ENCODE peak calls at places on chromosomes 5 and 9, in four cellular contexts. Y is heart left ventricle, R is tibial artery, W is cardiac muscle cell. P is an unnamed sample.
A peak's percentile ranks its signal among the peaks of the same experiment; 100 is the strongest.

GRCh38 chr5:74361406-74362358 is 278.8 kb downstream of the ENC1 start:
- DNase-seq in R (no peak), W (no peak), Y (no peak), P (no peak)

GRCh38 chr5:146474040-146474439 is 26.9 kb downstream of the TCERG1 start:
- DNase-seq in R (no peak), W (no peak), Y (no peak), P (no peak)

GRCh38 chr9:91307279-91307678 is 54.4 kb downstream of the AUH start:
- DNase-seq in R (no peak), W (no peak), Y (no peak), P (no peak)

GRCh38 chr9:90974007-90974406 is 172.4 kb downstream of the SYK start:
- DNase-seq in R (no peak), W (peak; percentile 46), Y (no peak), P (no peak)

GRCh38 chr9:70111042-70111602 is 67.5 kb downstream of the MAMDC2 start:
- DNase-seq in R (peak; percentile 89), Y (peak; percentile 88), W (peak; percentile 79), P (peak; percentile 88)

GRCh38 chr9:69034071-69034470 is 1.5 kb upstream of the FXN start:
- DNase-seq in W (no peak), R (peak; percentile 32), Y (no peak), P (no peak)

GRCh38 chr9:76542360-76542759 is 83.4 kb downstream of the GCNT1 start:
- DNase-seq in Y (no peak), R (no peak), W (no peak), P (no peak)

GRCh38 chr5:112390327-112390726 is 28.8 kb downstream of the EPB41L4A start:
- DNase-seq in W (no peak), Y (no peak), R (no peak), P (peak; percentile 22)

GRCh38 chr5:117454716-117455212 is 880.1 kb upstream of the SEMA6A start:
- DNase-seq in Y (peak; percentile 45), W (peak; percentile 41), R (peak; percentile 70), P (peak; percentile 73)

GRCh38 chr5:174371600-174372094 is 326.1 kb downstream of the NSG2 start:
- DNase-seq in Y (no peak), R (no peak), W (no peak), P (no peak)

GRCh38 chr9:13478235-13478634 is 198.7 kb upstream of the MPDZ start:
- DNase-seq in R (no peak), W (no peak), Y (no peak), P (no peak)

GRCh38 chr5:136087961-136088871 is 44.4 kb upstream of the SMAD5 start:
- DNase-seq in Y (peak; percentile 93), W (peak; percentile 90), R (peak; percentile 80), P (peak; percentile 87)

GRCh38 chr5:92613546-92613945 is 967.5 kb downstream of the NR2F1-AS1 start:
- DNase-seq in Y (no peak), R (no peak), W (peak; percentile 17), P (no peak)

GRCh38 chr9:69357854-69358220 is 32.8 kb downstream of the ENTREP1 start:
- DNase-seq in R (no peak), W (no peak), Y (no peak), P (no peak)

GRCh38 chr5:173466227-173466626 is 138.0 kb upstream of the STC2 start:
- DNase-seq in W (no peak), R (no peak), Y (no peak), P (no peak)

GRCh38 chr9:105198023-105198422 is 46.4 kb upstream of the SLC44A1 start:
- DNase-seq in W (no peak), Y (no peak), R (no peak), P (no peak)

GRCh38 chr5:67971223-67971830 is 244.2 kb upstream of the PIK3R1 start:
- DNase-seq in R (peak; percentile 74), W (peak; percentile 92), Y (no peak), P (no peak)

GRCh38 chr5:26192496-26192895 is 845.9 kb downstream of the CDH9 start:
- DNase-seq in R (no peak), Y (no peak), W (no peak), P (no peak)

GRCh38 chr9:137077010-137077747 is at the start of gene UAP1L1:
- DNase-seq in R (peak; percentile 88), W (peak; percentile 65), Y (peak; percentile 93), P (peak; percentile 85)

GRCh38 chr5:13946111-13946510 is 1.6 kb upstream of the DNAH5 start:
- DNase-seq in Y (no peak), W (no peak), R (no peak), P (no peak)

GRCh38 chr9:137781906-137782585 is 95.5 kb upstream of the CACNA1B start:
- DNase-seq in Y (no peak), W (no peak), R (no peak), P (no peak)

GRCh38 chr5:112735702-112736101 is 2.0 kb upstream of the APC start:
- DNase-seq in W (peak; percentile 10), Y (no peak), R (no peak), P (no peak)

GRCh38 chr9:72280913-72281500 is 84.0 kb downstream of the ZFAND5 start:
- DNase-seq in R (peak; percentile 80), W (peak; percentile 81), Y (peak; percentile 80), P (peak; percentile 82)

GRCh38 chr5:35030426-35030825 is 17.3 kb downstream of the AGXT2 start:
- DNase-seq in R (no peak), W (no peak), Y (no peak), P (no peak)

GRCh38 chr9:85302860-85303779 is 438.6 kb downstream of the AGTPBP1 start:
- DNase-seq in R (no peak), W (no peak), Y (no peak), P (no peak)

GRCh38 chr9:31916591-31917223 is 467.7 kb upstream of the ACO1 start:
- DNase-seq in Y (no peak), R (no peak), W (no peak), P (no peak)

GRCh38 chr9:27752069-27752468 is 178.8 kb upstream of the C9orf72 start:
- DNase-seq in Y (no peak), W (no peak), R (no peak), P (no peak)

GRCh38 chr5:757931-758697 is 26.4 kb downstream of the ZDHHC11B start:
- DNase-seq in Y (peak; percentile 77), R (no peak), W (no peak), P (no peak)

GRCh38 chr5:84298628-84299027 is 86.1 kb downstream of the EDIL3 start:
- DNase-seq in Y (no peak), W (no peak), R (no peak), P (no peak)

GRCh38 chr9:136629879-136630661 is 32.6 kb upstream of the EGFL7 start:
- DNase-seq in W (peak; percentile 65), R (no peak), Y (peak; percentile 86), P (peak; percentile 69)

GRCh38 chr5:134438641-134439621 is 27.2 kb upstream of the CDKN2AIPNL start:
- DNase-seq in Y (peak; percentile 69), W (peak; percentile 97), R (peak; percentile 83), P (peak; percentile 62)

GRCh38 chr5:73495772-73496346 is 2.4 kb upstream of the BTF3 start:
- DNase-seq in W (no peak), Y (no peak), R (no peak), P (no peak)

GRCh38 chr9:21559402-21560280 is 77.5 kb upstream of the IFNE start:
- DNase-seq in W (peak; percentile 83), R (no peak), Y (peak; percentile 49), P (peak; percentile 67)

GRCh38 chr5:117888688-117889087 is 1099.7 kb downstream of the DTWD2 start:
- DNase-seq in W (peak; percentile 48), R (no peak), Y (no peak), P (no peak)

GRCh38 chr5:76443399-76443798 is 40.3 kb downstream of the IQGAP2 start:
- DNase-seq in R (no peak), Y (no peak), W (no peak), P (peak; percentile 23)

GRCh38 chr9:117485176-117485575 is 70.3 kb upstream of the ASTN2 start:
- DNase-seq in Y (no peak), R (no peak), W (no peak), P (no peak)

GRCh38 chr5:120546922-120547321 is 82.8 kb downstream of the PRR16 start:
- DNase-seq in W (no peak), Y (no peak), R (no peak), P (no peak)

GRCh38 chr5:32714836-32715235 is 3.7 kb downstream of the NPR3 start:
- DNase-seq in R (no peak), W (no peak), Y (no peak), P (no peak)

GRCh38 chr9:126591083-126591482 is 22.6 kb upstream of the LMX1B start:
- DNase-seq in Y (no peak), R (no peak), W (no peak), P (no peak)

GRCh38 chr9:93259490-93260289 is 75.8 kb downstream of the WNK2 start:
- DNase-seq in R (peak; percentile 54), Y (peak; percentile 48), W (no peak), P (peak; percentile 8)

GRCh38 chr5:55599148-55600050 is 64.6 kb upstream of the PLPP1 start:
- DNase-seq in R (no peak), W (no peak), Y (no peak), P (no peak)

GRCh38 chr5:55601209-55601618 is 66.5 kb upstream of the PLPP1 start:
- DNase-seq in W (peak; percentile 79), Y (peak; percentile 83), R (peak; percentile 95), P (peak; percentile 75)

GRCh38 chr5:55600536-55601208 is 65.9 kb upstream of the PLPP1 start:
- DNase-seq in W (peak; percentile 70), Y (no peak), R (no peak), P (peak; percentile 13)

GRCh38 chr5:55597014-55597981 is 62.5 kb upstream of the PLPP1 start:
- DNase-seq in R (no peak), W (peak; percentile 71), Y (peak; percentile 72), P (peak; percentile 28)

GRCh38 chr5:55600086-55600485 is 65.3 kb upstream of the PLPP1 start:
- DNase-seq in Y (no peak), W (no peak), R (no peak), P (no peak)
- TF ChIP-seq CTCF in Y (no peak), W (no peak), R (no peak), P (no peak)

GRCh38 chr5:150912312-150912814 is 7.6 kb upstream of the ZNF300 start:
- DNase-seq in W (no peak), Y (no peak), R (no peak), P (no peak)
- H3K9me3 ChIP-seq in W (no peaks in the 10 kb centered on the region), Y (peaks cover 98% of the 10 kb centered on the region), R (peaks cover 38% of the 10 kb centered on the region), P (peaks cover 29% of the 10 kb centered on the region)

DNA sequence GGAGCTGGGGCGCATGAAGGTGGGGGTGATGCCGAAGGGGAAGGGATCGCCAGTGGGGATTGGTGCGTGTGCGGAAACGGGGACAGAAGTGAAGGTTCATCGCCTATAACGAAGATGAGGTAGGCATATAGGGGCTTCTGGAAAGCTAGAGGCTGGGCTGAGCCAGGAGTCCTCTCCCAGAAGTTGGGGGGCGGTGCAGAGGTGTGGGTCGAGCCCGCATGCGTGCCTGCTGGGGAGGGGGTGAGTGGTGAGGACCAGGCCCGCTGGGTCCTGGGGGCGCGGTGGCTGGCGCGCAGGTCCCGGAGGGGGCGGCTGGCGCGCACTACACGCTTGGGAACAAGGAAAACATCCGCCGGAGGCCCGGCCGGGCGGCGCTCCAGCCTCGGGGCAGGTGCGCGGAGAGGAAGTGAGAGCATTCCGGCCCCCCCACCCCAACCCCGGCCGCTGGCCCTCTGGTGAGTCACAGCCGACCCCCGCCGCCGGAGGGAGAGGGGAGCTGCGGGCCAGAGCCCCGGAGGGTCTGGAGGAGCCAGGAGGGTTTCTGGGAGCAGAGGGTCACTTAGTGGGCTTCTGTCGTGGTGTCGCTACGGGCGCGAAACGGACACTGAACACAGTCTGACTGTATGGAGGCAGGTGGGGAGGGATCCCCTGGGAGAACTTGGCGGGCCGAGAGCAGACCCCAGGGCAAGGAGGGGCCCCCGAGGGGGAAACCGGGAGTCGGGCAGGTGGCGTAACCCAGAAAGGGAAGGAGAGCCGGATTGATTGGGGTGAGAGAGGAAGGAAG is 2.9 kb upstream of the MSMP start:
- DNase-seq in W (peak; percentile 17), R (peak; percentile 78), Y (peak; percentile 86), P (peak; percentile 76)
- TF ChIP-seq CTCF in W (no peak), R (no peak), Y (no peak), P (no peak)

GRCh38 chr5:152683205-152683604 is 278.1 kb upstream of the NMUR2 start:
- DNase-seq in Y (no peak), R (no peak), W (no peak), P (no peak)
- H3K9me3 ChIP-seq in Y (no peaks in the 10 kb centered on the region), R (no peaks in the 10 kb centered on the region), W (no peaks in the 10 kb centered on the region), P (no peaks in the 10 kb centered on the region)

P was measured in body of pancreas.